ENCODE peak calls at places on chromosomes 2 and 18, in ten cellular contexts. D, Q, B, A, T, F, S, E, I and L are unnamed samples.

GRCh38 chr2:54176577-54176976 is 61.2 kb downstream of the ACYP2 start:
- DNase-seq in F (peak), E (peak), T (peak), B (peak), D (peak), S (peak), Q (no peak), A (peak), I (no peak), L (peak)

GRCh38 chr18:2522112-2522511 is 49.2 kb downstream of the METTL4 start:
- DNase-seq in B (no peak), I (no peak), E (no peak), Q (no peak), T (no peak), F (no peak), D (no peak), S (no peak), A (no peak), L (no peak)

GRCh38 chr2:120446236-120447121 is 100.5 kb downstream of the INHBB start:
- DNase-seq in I (no peak), Q (no peak), A (no peak), T (no peak), E (no peak), B (no peak), D (no peak), S (no peak), F (no peak), L (no peak)

GRCh38 chr2:74735009-74735408 is 81.0 kb downstream of the SEMA4F start:
- DNase-seq in S (no peak), A (peak), T (no peak), E (no peak), I (no peak), F (no peak), D (no peak), Q (no peak), B (no peak), L (no peak)

GRCh38 chr2:47034973-47035609 is 119.5 kb upstream of the MCFD2 start:
- DNase-seq in I (no peak), S (peak), D (no peak), B (no peak), E (no peak), F (peak), Q (peak), T (no peak), A (no peak), L (peak)

GRCh38 chr18:66632771-66633170 is 28.9 kb upstream of the CDH19 start:
- DNase-seq in Q (no peak), E (no peak), I (no peak), T (no peak), D (no peak), B (no peak), S (no peak), A (peak), F (no peak), L (no peak)

GRCh38 chr2:223720367-223720766 is 117.0 kb downstream of the AP1S3 start:
- DNase-seq in I (no peak), S (no peak), D (no peak), A (no peak), B (no peak), Q (peak), E (no peak), F (no peak), T (no peak), L (no peak)

GRCh38 chr2:174510583-174511189 is 23.9 kb upstream of the GPR155 start:
- DNase-seq in B (no peak), T (no peak), Q (no peak), I (no peak), A (peak), E (no peak), D (peak), F (no peak), S (no peak), L (no peak)

GRCh38 chr2:218811382-218811781 is 20.2 kb downstream of the PRKAG3 start:
- DNase-seq in I (no peak), F (no peak), A (no peak), B (no peak), S (no peak), E (no peak), T (no peak), Q (peak), D (no peak), L (no peak)

GRCh38 chr2:239042551-239043320 is 194.9 kb downstream of the TWIST2 start:
- DNase-seq in F (no peak), E (no peak), A (no peak), I (no peak), Q (no peak), B (no peak), S (no peak), T (no peak), D (no peak), L (no peak)

GRCh38 chr2:114442545-114442944 is at the start of gene DPP10:
- DNase-seq in T (no peak), I (no peak), F (no peak), Q (peak), S (peak), A (peak), B (no peak), E (peak), D (peak), L (no peak)

GRCh38 chr2:212330263-212330662 is 208.3 kb downstream of the ERBB4 start:
- DNase-seq in D (no peak), A (no peak), F (no peak), B (no peak), S (no peak), E (no peak), Q (no peak), I (no peak), T (peak), L (peak)

GRCh38 chr2:54558188-54558975 is 102.3 kb downstream of the SPTBN1 start:
- DNase-seq in E (peak), F (peak), S (peak), Q (no peak), A (peak), T (no peak), I (peak), B (no peak), D (peak), L (no peak)